ENCODE peak calls at places on chromosomes 7 and 10, in seven cellular contexts. F is AG04449; O is AG08396; T is GM23248; R is MCF 10A; M is LoVo; V is activated CD4-positive, CD25-positive, alpha-beta regulatory T cell. H is an unnamed sample.
A peak's percentile ranks its signal among the peaks of the same experiment; 100 is the strongest.

GRCh38 chr7:83947260-83947659 is 247.3 kb downstream of the SEMA3A start:
- DNase-seq in F (no peak), O (no peak), T (peak; percentile 22), R (peak; percentile 33), M (peak; percentile 21), V (no peak), H (peak; percentile 16)

GRCh38 chr7:157801109-157801508 is 464.3 kb downstream of the DNAJB6 start:
- DNase-seq in F (no peak), O (no peak), T (no peak), R (no peak), M (no peak), V (no peak), H (no peak)

GRCh38 chr10:396107-396506 is 260.9 kb downstream of the ZMYND11 start:
- DNase-seq in F (no peak), O (no peak), T (no peak), R (no peak), M (no peak), V (no peak), H (no peak)

GRCh38 chr7:132575336-132575986 is 809 bp downstream of the PLXNA4 start:
- DNase-seq in F (peak; percentile 16), O (peak; percentile 84), T (peak; percentile 73), R (no peak), M (no peak), V (no peak), H (peak; percentile 91)

GRCh38 chr10:16996530-16996964 is 133.1 kb downstream of the CUBN start:
- DNase-seq in F (no peak), O (no peak), T (peak; percentile 67), R (peak; percentile 28), M (no peak), V (no peak), H (no peak)

GRCh38 chr10:52030051-52030867 is 283.8 kb upstream of the DKK1 start:
- DNase-seq in F (no peak), O (no peak), T (peak; percentile 66), R (no peak), M (no peak), V (no peak), H (no peak)

GRCh38 chr7:92404170-92404614 is 43.1 kb upstream of the GATAD1 start:
- DNase-seq in F (no peak), O (no peak), T (no peak), R (no peak), M (no peak), V (no peak), H (no peak)

GRCh38 chr7:23012797-23013714 is 874 bp downstream of the HYCC1 start:
- DNase-seq in F (no peak), O (peak; percentile 26), T (peak; percentile 51), R (peak; percentile 45), M (no peak), V (no peak), H (peak; percentile 23)

GRCh38 chr10:70461397-70462348 is 16.9 kb upstream of the PALD1 start:
- DNase-seq in F (peak; percentile 14), O (peak; percentile 84), T (peak; percentile 74), R (peak; percentile 74), M (peak; percentile 61), V (no peak), H (peak; percentile 79)

GRCh38 chr7:50742401-50742800 is 40.3 kb downstream of the GRB10 start:
- DNase-seq in F (no peak), O (no peak), T (no peak), R (no peak), M (no peak), V (no peak), H (no peak)

GRCh38 chr7:115634633-115635032 is 395.9 kb downstream of the TFEC start:
- DNase-seq in F (no peak), O (no peak), T (peak; percentile 13), R (peak; percentile 4), M (peak; percentile 57), V (no peak), H (no peak)

H was measured in AG20443.